ENCODE peak calls at places on chromosomes 7 and 10, in nine cellular contexts. S is lower lobe of right lung; I is ovary; M is endothelial cell; D is fibroblast of lung; P is LNCaP clone FGC; G is nephron progenitor cell; N is CD8-positive, alpha-beta T cell; Y is OCI-LY7. H is an unnamed sample.

GRCh38 chr7:47153571-47153970 is 428.3 kb downstream of the TNS3 start:
- DNase-seq in S (peak), P (peak), N (no peak), D (peak), Y (peak), I (no peak), G (peak), M (no peak), H (peak)

GRCh38 chr7:108380527-108380926 is 75.7 kb downstream of the NRCAM start:
- DNase-seq in I (no peak), N (no peak), D (no peak), Y (no peak), P (no peak), M (no peak), S (no peak), G (no peak), H (no peak)

GRCh38 chr7:45177801-45178200 is 20.2 kb downstream of the RAMP3 start:
- DNase-seq in D (no peak), P (no peak), Y (no peak), G (no peak), N (no peak), M (no peak), S (peak), I (no peak), H (no peak)

GRCh38 chr10:85284778-85285397 is 956.5 kb downstream of the CCSER2 start:
- DNase-seq in G (no peak), Y (no peak), D (no peak), P (no peak), S (no peak), N (no peak), M (no peak), I (no peak), H (no peak)

GRCh38 chr10:131113165-131113564 is 198.4 kb downstream of the TCERG1L start:
- DNase-seq in M (no peak), Y (no peak), D (no peak), G (no peak), S (no peak), I (no peak), N (no peak), P (no peak), H (no peak)

GRCh38 chr10:70853031-70853430 is 35.3 kb downstream of the PCBD1 start:
- DNase-seq in S (no peak), M (no peak), N (no peak), D (no peak), G (no peak), Y (no peak), I (no peak), P (no peak), H (no peak)

GRCh38 chr10:114996542-114996941 is 58.5 kb downstream of the TRUB1 start:
- DNase-seq in N (no peak), Y (no peak), I (no peak), D (peak), M (no peak), P (no peak), S (no peak), G (no peak), H (no peak)

GRCh38 chr10:25934673-25935139 is 677 bp downstream of the MYO3A start:
- DNase-seq in G (peak), Y (no peak), I (no peak), P (no peak), D (peak), N (no peak), S (no peak), M (peak), H (peak)

GRCh38 chr10:119246862-119247549 is 39.6 kb downstream of the GRK5 start:
- DNase-seq in S (peak), P (no peak), I (no peak), Y (no peak), G (no peak), N (no peak), D (peak), M (no peak), H (no peak)

GRCh38 chr7:42926204-42926603 is 5.8 kb downstream of the PSMA2 start:
- DNase-seq in N (no peak), G (no peak), I (no peak), M (no peak), S (no peak), Y (no peak), D (no peak), P (no peak), H (no peak)

GRCh38 chr7:98907570-98907969 is 29.2 kb downstream of the TRRAP start:
- DNase-seq in M (no peak), P (no peak), G (no peak), I (no peak), D (no peak), S (no peak), Y (no peak), N (no peak), H (no peak)

GRCh38 chr10:131187274-131187673 is 124.2 kb downstream of the TCERG1L start:
- DNase-seq in G (no peak), Y (no peak), S (no peak), P (no peak), I (no peak), M (no peak), D (no peak), N (peak), H (no peak)

GRCh38 chr10:98619446-98619845 is 172.7 kb upstream of the HPS1 start:
- DNase-seq in G (no peak), D (no peak), M (no peak), S (no peak), P (no peak), I (no peak), Y (no peak), N (no peak), H (no peak)

GRCh38 chr10:23408330-23408976 is 30.4 kb upstream of the OTUD1 start:
- DNase-seq in N (no peak), G (no peak), Y (no peak), P (peak), S (no peak), M (no peak), I (no peak), D (peak), H (no peak)

GRCh38 chr10:93701903-93702277 is 502 bp downstream of the FRA10AC1 start:
- DNase-seq in P (no peak), G (peak), S (no peak), I (peak), N (peak), Y (no peak), M (no peak), D (peak), H (no peak)

GRCh38 chr7:4882742-4883351 is 669 bp downstream of the RADIL start:
- DNase-seq in Y (no peak), G (peak), M (peak), N (no peak), S (no peak), I (no peak), D (no peak), P (no peak), H (no peak)

GRCh38 chr10:11706911-11707567 is 35.1 kb upstream of the ECHDC3 start:
- DNase-seq in D (no peak), M (no peak), Y (no peak), G (no peak), P (no peak), N (no peak), S (no peak), I (no peak), H (no peak)

GRCh38 chr10:3126741-3127342 is 45.7 kb downstream of the PITRM1 start:
- DNase-seq in I (no peak), D (peak), N (no peak), M (no peak), Y (no peak), P (no peak), G (peak), S (no peak), H (no peak)

GRCh38 chr7:151374726-151375125 is 33.1 kb downstream of the NUB1 start:
- DNase-seq in D (no peak), N (no peak), G (no peak), M (no peak), S (no peak), P (no peak), Y (no peak), I (no peak), H (no peak)

GRCh38 chr10:74139981-74140380 is 10.6 kb downstream of the AP3M1 start:
- DNase-seq in M (no peak), N (no peak), P (no peak), G (no peak), S (no peak), I (no peak), D (no peak), Y (no peak), H (no peak)

GRCh38 chr10:46033602-46034011 is 3.2 kb upstream of the NCOA4 start:
- DNase-seq in D (peak), I (no peak), G (no peak), M (peak), N (no peak), P (no peak), S (no peak), Y (no peak), H (no peak)

GRCh38 chr7:490461-491291 is 29.0 kb downstream of the PDGFA start:
- DNase-seq in M (no peak), Y (no peak), P (no peak), D (no peak), G (no peak), N (no peak), S (peak), I (no peak), H (no peak)

GRCh38 chr10:116704926-116705325 is 37.4 kb downstream of the HSPA12A start:
- DNase-seq in N (no peak), Y (no peak), S (no peak), P (peak), M (no peak), I (no peak), G (no peak), D (no peak), H (no peak)

GRCh38 chr10:58209669-58210068 is 58.0 kb downstream of the IPMK start:
- DNase-seq in I (no peak), N (no peak), M (no peak), S (no peak), G (no peak), P (no peak), D (peak), Y (no peak), H (no peak)

GRCh38 chr7:136964347-136964746 is 95.9 kb downstream of the CHRM2 start:
- DNase-seq in I (no peak), P (no peak), N (no peak), Y (no peak), M (no peak), G (no peak), D (no peak), S (no peak), H (no peak)

GRCh38 chr7:16587785-16588184 is 57.8 kb downstream of the ANKMY2 start:
- DNase-seq in G (no peak), D (no peak), S (no peak), I (no peak), P (no peak), N (no peak), M (no peak), Y (no peak), H (no peak)

GRCh38 chr7:155551785-155552611 is 5.6 kb upstream of the CNPY1 start:
- DNase-seq in Y (no peak), D (no peak), M (no peak), P (no peak), N (no peak), S (no peak), I (no peak), G (no peak), H (no peak)

GRCh38 chr7:47300472-47301021 is 281.4 kb downstream of the TNS3 start:
- DNase-seq in G (no peak), D (no peak), I (no peak), M (no peak), P (no peak), S (no peak), Y (no peak), N (no peak), H (no peak)

GRCh38 chr10:64148597-64148996 is 627.4 kb downstream of the REEP3 start:
- DNase-seq in P (no peak), M (no peak), D (no peak), I (no peak), N (no peak), G (no peak), S (no peak), Y (no peak), H (no peak)

GRCh38 chr7:142134944-142135343 is 23.4 kb downstream of the MGAM2 start:
- DNase-seq in P (no peak), I (no peak), M (no peak), D (no peak), N (no peak), G (no peak), Y (no peak), S (no peak), H (no peak)

GRCh38 chr10:113007343-113007771 is 57.3 kb downstream of the TCF7L2 start:
- DNase-seq in M (no peak), I (no peak), G (no peak), S (no peak), P (no peak), Y (peak), N (peak), D (no peak), H (no peak)

GRCh38 chr10:128326251-128326650 is 200.0 kb upstream of the MKI67 start:
- DNase-seq in S (no peak), P (no peak), D (no peak), I (no peak), N (peak), M (no peak), Y (no peak), G (no peak), H (no peak)

GRCh38 chr7:34756025-34756437 is 98.0 kb downstream of the NPSR1 start:
- DNase-seq in G (no peak), S (no peak), D (peak), P (no peak), N (no peak), Y (no peak), I (no peak), M (no peak), H (no peak)

GRCh38 chr7:40372031-40372430 is 237.2 kb downstream of the SUGCT start:
- DNase-seq in D (no peak), Y (no peak), M (no peak), G (no peak), S (no peak), P (no peak), I (no peak), N (no peak), H (no peak)

GRCh38 chr10:28906440-28906839 is 229.1 kb downstream of the BAMBI start:
- DNase-seq in D (peak), I (no peak), G (no peak), S (no peak), N (no peak), Y (no peak), M (no peak), P (no peak), H (no peak)

GRCh38 chr7:70598976-70599375 is 533.0 kb upstream of the GALNT17 start:
- DNase-seq in Y (no peak), P (peak), S (no peak), I (no peak), D (peak), N (no peak), M (no peak), G (no peak), H (no peak)

GRCh38 chr10:3805791-3806381 is 20.9 kb upstream of the KLF6 start:
- DNase-seq in S (no peak), Y (peak), P (no peak), I (no peak), M (no peak), N (peak), G (no peak), D (peak), H (no peak)

GRCh38 chr7:94297397-94297838 is 97.3 kb upstream of the COL1A2 start:
- DNase-seq in D (peak), N (no peak), P (no peak), I (peak), G (no peak), Y (no peak), M (no peak), S (no peak), H (no peak)

DNA sequence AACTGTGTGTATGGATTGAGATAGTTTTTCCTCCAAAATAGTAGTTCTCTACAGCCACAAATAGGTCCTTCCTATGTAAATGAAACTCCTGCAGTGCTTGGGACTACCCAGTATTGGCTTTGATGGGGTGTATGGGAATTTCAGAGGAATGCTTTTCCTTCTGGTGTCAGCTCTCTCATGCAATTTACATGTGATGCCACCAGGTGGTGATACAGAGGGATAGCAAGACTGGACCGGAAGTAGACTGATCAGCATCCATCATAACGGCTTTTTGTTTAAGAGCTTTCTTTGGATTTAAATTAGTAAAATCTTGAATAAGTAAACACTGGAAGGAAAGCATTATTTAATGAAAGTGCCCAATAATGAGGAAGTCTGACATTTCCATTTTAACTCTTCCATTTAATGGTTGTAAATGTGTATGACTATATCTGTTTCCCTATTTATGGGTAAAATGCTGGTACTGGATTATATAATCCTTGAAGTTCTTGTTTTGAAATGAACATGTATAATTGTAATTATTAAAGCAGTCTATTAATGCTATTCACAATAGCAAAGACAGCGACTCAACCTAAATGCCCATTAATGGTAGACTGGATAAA is 22.7 kb downstream of the DYNC1I1 start:
- DNase-seq in I (no peak), N (no peak), M (peak), D (peak), S (no peak), G (no peak), Y (peak), P (peak), H (no peak)
- TF ChIP-seq CTCF in I (no peak), N (no peak), M (peak), D (peak), S (peak), G (peak), Y (peak), P (peak), H (peak)

GRCh38 chr7:90720970-90721768 is 125.0 kb downstream of the CDK14 start:
- DNase-seq in G (no peak), N (no peak), M (no peak), Y (peak), D (peak), I (no peak), P (no peak), S (no peak), H (no peak)
- TF ChIP-seq CTCF in G (no peak), N (no peak), M (no peak), Y (no peak), D (no peak), I (no peak), P (no peak), S (no peak), H (no peak)

GRCh38 chr7:67361150-67361549 is 364.5 kb downstream of the TYW1 start:
- DNase-seq in Y (no peak), N (no peak), P (no peak), M (no peak), S (no peak), G (no peak), I (no peak), D (no peak), H (no peak)

GRCh38 chr7:67359900-67360299 is 363.3 kb downstream of the TYW1 start:
- DNase-seq in N (no peak), G (no peak), P (no peak), M (no peak), I (no peak), S (no peak), D (no peak), Y (no peak), H (no peak)

GRCh38 chr7:67364441-67365017 is 367.9 kb downstream of the TYW1 start:
- DNase-seq in I (peak), G (peak), D (no peak), P (no peak), N (no peak), S (no peak), M (peak), Y (no peak), H (peak)
- TF ChIP-seq CTCF in I (no peak), G (no peak), D (no peak), P (no peak), N (no peak), S (no peak), M (no peak), Y (no peak), H (no peak)

DNA sequence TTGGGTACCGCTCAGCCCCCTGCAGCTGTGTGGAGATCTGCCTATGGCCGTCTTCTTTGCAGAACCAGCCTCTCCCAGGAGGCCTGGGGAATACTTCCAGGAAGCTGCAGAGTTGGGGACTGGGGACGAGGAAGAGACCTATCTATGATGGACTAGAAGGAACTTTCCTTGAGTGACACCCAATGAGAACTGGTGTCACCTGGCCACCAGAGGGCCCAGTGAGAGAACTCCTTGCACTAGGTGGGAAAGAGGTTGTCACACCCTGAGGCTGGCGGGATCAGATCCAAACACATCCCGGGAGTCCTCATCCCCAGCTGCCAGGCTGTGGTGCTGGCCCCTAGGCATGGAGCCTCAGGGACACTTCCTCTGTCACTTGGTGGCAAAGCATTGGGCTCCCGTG is 4.9 kb upstream of the GRID2IP start:
- DNase-seq in M (no peak), Y (peak), I (no peak), N (no peak), G (no peak), P (no peak), S (no peak), D (no peak), H (no peak)
- TF ChIP-seq CTCF in M (peak), Y (peak), I (no peak), N (no peak), G (no peak), P (peak), S (peak), D (no peak), H (peak)

GRCh38 chr7:51188987-51189386 is 127.6 kb downstream of the COBL start:
- DNase-seq in P (no peak), Y (no peak), S (no peak), D (no peak), N (no peak), M (no peak), G (no peak), I (no peak), H (no peak)

GRCh38 chr7:51189777-51190176 is 126.8 kb downstream of the COBL start:
- DNase-seq in Y (no peak), M (no peak), I (no peak), S (no peak), D (no peak), G (no peak), P (no peak), N (no peak), H (no peak)

GRCh38 chr7:51190950-51191349 is 125.7 kb downstream of the COBL start:
- DNase-seq in M (no peak), P (no peak), Y (no peak), S (no peak), I (no peak), G (no peak), D (no peak), N (no peak), H (no peak)

GRCh38 chr7:51186531-51186930 is 130.1 kb downstream of the COBL start:
- DNase-seq in I (no peak), N (no peak), P (no peak), G (no peak), M (no peak), Y (no peak), D (peak), S (no peak), H (no peak)

GRCh38 chr7:51187941-51188340 is 128.7 kb downstream of the COBL start:
- DNase-seq in P (no peak), S (no peak), N (no peak), M (peak), I (peak), D (peak), G (peak), Y (no peak), H (peak)
- TF ChIP-seq CTCF in P (no peak), S (no peak), N (no peak), M (no peak), I (no peak), D (no peak), G (peak), Y (no peak), H (peak)

GRCh38 chr7:36600869-36601530 is 123.3 kb downstream of the AOAH start:
- DNase-seq in P (no peak), I (no peak), N (no peak), M (no peak), Y (no peak), D (peak), G (no peak), S (no peak), H (no peak)
- TF ChIP-seq CTCF in P (no peak), I (no peak), N (no peak), M (no peak), Y (no peak), D (no peak), G (no peak), S (no peak), H (no peak)

DNA sequence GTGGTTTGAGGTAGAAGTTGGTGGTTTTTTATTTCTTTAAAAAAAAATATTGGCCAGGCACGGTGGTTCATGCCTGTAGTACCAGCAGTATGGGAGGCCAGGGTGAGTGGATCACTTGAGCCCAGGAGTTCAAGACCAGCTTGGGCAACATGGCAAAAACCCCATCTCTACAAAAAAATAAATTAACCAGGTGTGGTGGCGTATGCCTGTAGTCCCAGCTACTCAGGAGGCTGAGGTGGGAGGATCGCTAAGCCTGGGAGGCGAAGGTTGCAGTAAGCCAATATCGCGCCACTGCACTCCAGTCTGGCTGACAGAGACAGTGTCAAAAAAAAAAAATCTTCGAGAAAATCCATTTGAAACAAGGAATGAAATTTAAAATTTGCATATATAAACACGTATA is 1.1 kb downstream of the IL2RA start:
- DNase-seq in I (no peak), D (no peak), M (no peak), N (peak), G (no peak), S (no peak), Y (no peak), P (no peak), H (no peak)
- TF ChIP-seq CTCF in I (no peak), D (no peak), M (no peak), N (no peak), G (no peak), S (no peak), Y (no peak), P (no peak), H (no peak)

GRCh38 chr7:8443871-8444756 is 10.7 kb downstream of the NXPH1 start:
- DNase-seq in I (no peak), D (no peak), Y (no peak), P (no peak), M (peak), S (no peak), G (peak), N (no peak), H (no peak)
- TF ChIP-seq CTCF in I (no peak), D (peak), Y (no peak), P (no peak), M (peak), S (no peak), G (peak), N (no peak), H (peak)

H was measured in progenitor cell of endocrine pancreas.